ENCODE peak calls at places on chromosomes 12 and 14, in four cellular contexts. R, B, K and P are unnamed samples.
A peak's percentile ranks its signal among the peaks of the same experiment; 100 is the strongest.

GRCh38 chr12:113134521-113134951 is 1.0 kb downstream of the RASAL1 start:
- DNase-seq in R (no peak), B (no peak), K (no peak), P (no peak)

GRCh38 chr14:54947230-54947629 is 44.6 kb upstream of the GCH1 start:
- DNase-seq in R (no peak), B (no peak), K (no peak), P (no peak)

GRCh38 chr12:46364777-46365580 is 7.6 kb downstream of the SLC38A2 start:
- DNase-seq in R (no peak), B (peak; percentile 85), K (peak; percentile 88), P (peak; percentile 44)

GRCh38 chr12:78863482-78864427 is 819 bp upstream of the SYT1 start:
- DNase-seq in R (no peak), B (peak; percentile 39), K (peak; percentile 36), P (peak; percentile 43)

GRCh38 chr12:67671419-67671818 is 22.9 kb downstream of the DYRK2 start:
- DNase-seq in R (no peak), B (peak; percentile 77), K (peak; percentile 82), P (no peak)

GRCh38 chr12:111643428-111643826 is 42.3 kb downstream of the BRAP start:
- DNase-seq in R (no peak), B (peak; percentile 95), K (peak; percentile 83), P (no peak)

GRCh38 chr14:90534091-90534837 is 137.4 kb downstream of the CALM1 start:
- DNase-seq in R (no peak), B (peak; percentile 22), K (peak; percentile 78), P (no peak)

GRCh38 chr14:68473050-68473449 is 319.8 kb downstream of the ZFP36L1 start:
- DNase-seq in R (no peak), B (no peak), K (no peak), P (peak; percentile 46)

GRCh38 chr12:73529231-73529630 is 1008.4 kb upstream of the ATXN7L3B start:
- DNase-seq in R (no peak), B (no peak), K (no peak), P (no peak)

GRCh38 chr12:89529738-89530137 is 3.9 kb upstream of the POC1B start:
- DNase-seq in R (no peak), B (peak; percentile 67), K (peak; percentile 72), P (no peak)

GRCh38 chr14:93302688-93303581 is 29.9 kb downstream of the BTBD7 start:
- DNase-seq in R (no peak), B (no peak), K (no peak), P (no peak)

DNA sequence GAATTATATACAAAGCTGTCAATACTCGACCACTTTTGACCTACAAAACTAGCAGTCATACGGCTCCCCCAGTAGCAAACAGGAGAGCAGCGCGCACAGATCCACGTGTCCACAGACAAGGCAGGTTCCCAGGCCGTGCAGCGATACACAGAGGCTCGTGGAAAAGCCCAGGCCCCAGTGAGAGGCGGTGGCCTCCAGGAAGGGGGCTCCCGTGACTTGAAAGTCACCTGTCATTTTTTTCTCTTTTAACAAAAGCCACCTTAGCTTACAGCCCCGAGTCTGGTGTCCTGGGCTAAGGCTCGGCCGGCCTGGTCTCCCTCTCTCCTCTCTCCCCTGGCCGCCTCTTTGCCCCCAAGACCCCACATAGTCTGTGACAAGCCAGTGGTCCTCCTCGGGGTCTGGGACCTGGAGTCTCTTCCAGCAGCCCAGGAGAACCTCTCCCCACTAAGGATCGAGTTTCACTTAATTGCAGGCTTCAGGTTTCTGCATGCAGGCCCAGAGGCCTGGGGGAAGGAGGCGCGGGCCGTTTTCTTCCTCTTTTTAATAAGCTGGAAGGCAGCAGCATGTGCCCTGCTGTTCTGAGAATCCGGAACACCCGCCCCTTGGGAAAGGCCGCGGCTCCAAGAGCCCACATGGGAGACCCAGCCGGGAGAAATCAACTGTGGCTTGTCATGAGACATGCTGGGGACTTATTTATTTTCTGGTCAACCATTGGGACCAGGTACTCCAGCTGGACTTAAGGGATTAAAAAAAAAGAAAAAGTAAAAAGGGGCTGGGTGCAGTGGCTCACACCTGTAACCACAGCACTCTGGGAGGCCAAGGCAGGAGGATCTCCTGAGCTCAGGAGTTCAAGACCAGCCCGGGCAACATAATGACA is 15.9 kb downstream of the NCOR2 start:
- DNase-seq in R (no peak), B (peak; percentile 33), K (no peak), P (peak; percentile 37)
- H3K27ac ChIP-seq in R (no peak overlapping the region), B (peak overlapping the region; percentile 14), K (peak overlapping the region; percentile 90), P (peak overlapping the region; percentile 73)

GRCh38 chr12:128830505-128830893 is 6.7 kb upstream of the SLC15A4 start:
- DNase-seq in R (no peak), B (no peak), K (no peak), P (no peak)
- H3K27ac ChIP-seq in R (no peak overlapping the region), B (no peak overlapping the region), K (no peak overlapping the region), P (peak overlapping the region; percentile 58)

GRCh38 chr12:120580787-120581723 is at the start of gene POP5:
- DNase-seq in R (peak; percentile 92), B (peak; percentile 96), K (peak; percentile 98), P (peak; percentile 94)
- H3K27ac ChIP-seq in R (peak within 1 kb of the TSS; percentile 71), B (peak within 1 kb of the TSS; percentile 62), K (peak within 1 kb of the TSS; percentile 3), P (peak within 1 kb of the TSS; percentile 77)

DNA sequence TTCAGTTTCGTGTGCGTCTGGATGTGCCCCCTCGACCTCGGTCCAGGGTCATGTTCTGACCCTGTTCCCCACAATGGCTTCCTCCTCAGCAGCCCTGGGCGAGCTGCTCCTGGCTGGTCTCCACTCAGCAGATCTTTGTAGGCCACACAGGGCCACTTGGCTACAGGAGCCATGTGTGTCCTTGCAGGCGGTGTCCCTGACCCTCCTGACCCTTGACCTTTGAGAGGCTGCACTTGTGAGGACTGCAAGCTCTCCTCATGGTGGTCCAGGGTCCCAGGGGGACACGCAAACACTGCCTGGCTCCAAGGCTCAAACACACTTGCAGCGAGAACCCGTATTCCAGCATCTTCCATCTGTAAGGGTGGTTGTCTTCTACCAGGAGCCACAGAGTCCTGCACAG is 7.5 kb upstream of the SIVA1 start:
- DNase-seq in R (no peak), B (no peak), K (no peak), P (no peak)
- H3K27ac ChIP-seq in R (no peak overlapping the region), B (no peak overlapping the region), K (no peak overlapping the region), P (no peak overlapping the region)

DNA sequence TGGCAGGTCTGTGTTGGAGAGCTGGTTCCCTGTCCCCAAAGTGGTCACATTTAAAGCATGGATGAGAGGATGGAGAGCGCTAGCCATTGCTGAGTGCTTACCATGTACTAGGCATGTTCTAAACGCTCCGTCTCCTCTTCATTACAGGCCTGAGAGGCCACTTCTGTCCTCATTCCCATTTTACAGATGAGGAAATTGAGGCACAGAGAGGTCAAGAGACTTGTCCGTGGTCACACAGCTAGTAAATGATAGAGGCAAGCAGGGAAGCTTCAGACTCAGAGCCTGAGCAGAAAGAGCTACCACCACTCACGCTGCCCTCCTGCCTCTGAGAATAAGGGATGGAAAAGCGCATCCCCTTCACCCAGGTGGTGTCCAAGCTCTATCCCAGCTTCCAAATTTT is 64.3 kb downstream of the SLC25A47 start:
- DNase-seq in R (no peak), B (no peak), K (no peak), P (no peak)
- H3K27ac ChIP-seq in R (no peak overlapping the region), B (no peak overlapping the region), K (no peak overlapping the region), P (no peak overlapping the region)

DNA sequence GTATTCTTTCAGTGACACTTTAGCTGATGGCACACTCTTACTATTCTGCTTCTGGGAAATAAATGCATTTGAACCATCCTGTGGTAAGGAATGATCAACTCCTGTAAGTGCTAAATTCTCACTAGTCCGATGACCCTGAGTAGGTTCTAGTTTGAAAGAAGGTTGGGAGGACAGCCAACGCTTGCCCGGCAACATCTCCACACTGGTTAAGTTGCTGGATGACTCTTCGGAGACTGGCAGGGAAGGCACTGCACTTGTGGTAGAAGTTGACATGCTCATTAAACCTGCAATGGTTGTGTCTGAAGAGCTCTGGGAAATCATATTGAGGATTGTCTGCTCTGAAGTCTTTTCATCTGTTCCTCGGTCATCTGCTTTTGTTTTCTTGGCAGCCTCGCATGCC is 12.0 kb upstream of the KANSL2 start:
- DNase-seq in R (no peak), B (no peak), K (no peak), P (no peak)
- H3K27ac ChIP-seq in R (no peak overlapping the region), B (no peak overlapping the region), K (no peak overlapping the region), P (no peak overlapping the region)